ENCODE peak calls at places on chromosome 16, in five cellular contexts. Y, T, R, U and Q are unnamed samples.

GRCh38 chr16:71203631-71204030 is 26.9 kb downstream of the HYDIN start:
- DNase-seq in U (no peak), R (no peak), T (no peak), Y (no peak), Q (no peak)

GRCh38 chr16:30949655-30950515 is 1.0 kb downstream of the ORAI3 start:
- DNase-seq in U (peak), R (peak), Y (peak), T (peak), Q (peak)

GRCh38 chr16:87319997-87320491 is 2.9 kb upstream of the C16orf95 start:
- DNase-seq in Y (no peak), U (no peak), T (no peak), R (no peak), Q (no peak)

GRCh38 chr16:53068423-53068833 is 13.6 kb downstream of the CHD9 start:
- DNase-seq in T (no peak), Y (peak), R (no peak), U (no peak), Q (no peak)

GRCh38 chr16:27625050-27625697 is 75.2 kb downstream of the KATNIP start:
- DNase-seq in Y (no peak), T (no peak), U (no peak), R (peak), Q (no peak)

GRCh38 chr16:89552329-89552728 is 8.2 kb upstream of the RPL13 start:
- DNase-seq in Y (no peak), U (no peak), T (no peak), R (no peak), Q (no peak)

GRCh38 chr16:56929639-56930038 is 2.3 kb upstream of the HERPUD1 start:
- DNase-seq in R (no peak), T (no peak), U (no peak), Y (no peak), Q (no peak)

GRCh38 chr16:24198807-24199533 is 57.2 kb upstream of the CACNG3 start:
- DNase-seq in U (no peak), R (no peak), T (no peak), Y (no peak), Q (no peak)

GRCh38 chr16:67202956-67203493 is 4.1 kb downstream of the ELMO3 start:
- DNase-seq in U (no peak), T (no peak), R (no peak), Y (no peak), Q (peak)

GRCh38 chr16:30095166-30096078 is 591 bp downstream of the YPEL3 start:
- DNase-seq in R (peak), U (no peak), Y (peak), T (peak), Q (peak)

GRCh38 chr16:11024333-11025053 is 80.1 kb downstream of the CLEC16A start:
- DNase-seq in R (no peak), Y (no peak), T (no peak), U (no peak), Q (no peak)

GRCh38 chr16:53924311-53924860 is 220.4 kb downstream of the FTO start:
- DNase-seq in R (no peak), U (no peak), T (peak), Y (no peak), Q (no peak)